ENCODE peak calls at places on chromosomes 16 and 17, in six cellular contexts. E, F, S, U, X and Z are unnamed samples.

GRCh38 chr17:79424471-79425185 is 186.2 kb downstream of the RBFOX3 start:
- DNase-seq in S (no peak), U (no peak), E (no peak), F (no peak), X (no peak), Z (no peak)

GRCh38 chr16:66044089-66044488 is 322.4 kb upstream of the CDH5 start:
- DNase-seq in U (no peak), S (no peak), F (no peak), X (no peak), E (no peak), Z (no peak)

GRCh38 chr16:85722497-85722896 is 28.4 kb downstream of the C16orf74 start:
- DNase-seq in E (no peak), U (no peak), S (no peak), X (no peak), F (no peak), Z (no peak)

GRCh38 chr16:4353675-4354074 is 2.6 kb upstream of the PAM16 start:
- DNase-seq in E (no peak), S (no peak), X (no peak), U (no peak), F (no peak), Z (no peak)

GRCh38 chr16:78133919-78134318 is 34.5 kb downstream of the WWOX start:
- DNase-seq in S (no peak), F (no peak), U (no peak), E (peak), X (no peak), Z (no peak)

GRCh38 chr16:83727018-83727417 is 80.8 kb upstream of the HSBP1 start:
- DNase-seq in S (no peak), E (no peak), U (no peak), F (no peak), X (no peak), Z (no peak)

GRCh38 chr17:72702136-72702735 is 390.3 kb downstream of the SLC39A11 start:
- DNase-seq in E (peak), U (peak), F (no peak), X (no peak), S (no peak), Z (no peak)

GRCh38 chr17:11170901-11171300 is 70.1 kb upstream of the SHISA6 start:
- DNase-seq in U (no peak), S (no peak), X (no peak), E (no peak), F (no peak), Z (no peak)

GRCh38 chr16:3612510-3613466 is 1.4 kb upstream of the SLX4 start:
- DNase-seq in E (no peak), U (no peak), F (no peak), S (no peak), X (no peak), Z (no peak)

GRCh38 chr17:43917348-43918025 is 10.2 kb upstream of the MPP2 start:
- DNase-seq in F (peak), S (no peak), U (no peak), X (no peak), E (peak), Z (no peak)

GRCh38 chr17:76309461-76309860 is 1.4 kb upstream of the QRICH2 start:
- DNase-seq in U (no peak), E (no peak), S (no peak), F (no peak), X (no peak), Z (no peak)

GRCh38 chr16:87487361-87487924 is 5.4 kb downstream of the ZCCHC14 start:
- DNase-seq in F (peak), E (no peak), X (no peak), U (peak), S (no peak), Z (no peak)

GRCh38 chr17:32350662-32351418 is 883 bp downstream of the ZNF207 start:
- DNase-seq in E (peak), X (no peak), F (peak), S (no peak), U (peak), Z (no peak)